ENCODE peak calls at places on chromosomes 6 and 20, in nine cellular contexts. I is stimulated activated naive B cell treated with anti-CD40 and anti-IgM and Interleukin-4, amounts not matched to agents 10 μg/mL and 1 μg/mL and 100 μg/mL, for 72 hours; Y is mesothelial cell of epicardium; M is RWPE1; A is activated B cell treated with CpG ODN at 0.5 μM for 24 hours; E is NCI-H774; V is HTR-8/SVneo; O is stimulated activated CD8-positive, alpha-beta memory T cell treated with anti-CD3 and anti-CD28 coated beads, Interleukin-4, amount 100 ng/mL, for 1 hour; L is CD8-positive, alpha-beta T cell. B is an unnamed sample.

GRCh38 chr20:63957690-63958441 is 1.6 kb upstream of the UCKL1 start:
- DNase-seq in E (peak; percentile 49), Y (no peak), M (peak; percentile 90), L (no peak), V (no peak), O (no peak), I (no peak), A (no peak), B (no peak)

GRCh38 chr20:57769756-57770155 is 59.9 kb upstream of the PMEPA1 start:
- DNase-seq in I (no peak), Y (no peak), L (no peak), O (no peak), M (no peak), A (no peak), V (no peak), E (no peak), B (no peak)

GRCh38 chr6:80480478-80481157 is 374.1 kb downstream of the BCKDHB start:
- DNase-seq in A (no peak), V (no peak), M (no peak), O (no peak), E (no peak), L (no peak), I (no peak), Y (no peak), B (no peak)

GRCh38 chr6:52415333-52415732 is 4.8 kb upstream of the EFHC1 start:
- DNase-seq in E (no peak), A (no peak), L (no peak), M (no peak), I (no peak), V (no peak), Y (no peak), O (no peak), B (no peak)

GRCh38 chr6:71224011-71224410 is 64.6 kb upstream of the OGFRL1 start:
- DNase-seq in L (no peak), I (no peak), M (no peak), V (no peak), A (no peak), O (no peak), Y (no peak), E (no peak), B (no peak)

GRCh38 chr6:63941747-63942470 is 306.3 kb downstream of the PHF3 start:
- DNase-seq in Y (no peak), A (no peak), O (no peak), M (no peak), I (no peak), L (no peak), E (peak; percentile 32), V (no peak), B (no peak)

GRCh38 chr6:7264686-7265384 is 48.2 kb downstream of the SSR1 start:
- DNase-seq in O (no peak), M (no peak), A (no peak), Y (no peak), V (no peak), I (no peak), L (no peak), E (no peak), B (no peak)

GRCh38 chr6:133820208-133820607 is 68.7 kb upstream of the TCF21 start:
- DNase-seq in M (no peak), A (no peak), O (no peak), E (no peak), Y (no peak), V (no peak), I (no peak), L (no peak), B (no peak)

GRCh38 chr6:136684483-136684882 is 107.8 kb downstream of the MAP3K5 start:
- DNase-seq in V (no peak), M (no peak), L (no peak), O (no peak), I (no peak), A (no peak), Y (no peak), E (no peak), B (no peak)

GRCh38 chr6:161029195-161029809 is 37.7 kb downstream of the MAP3K4 start:
- DNase-seq in L (no peak), I (no peak), A (no peak), E (no peak), Y (no peak), O (no peak), V (no peak), M (no peak), B (peak; percentile 76)

GRCh38 chr20:380763-381580 is 412 bp downstream of the TRIB3 start:
- DNase-seq in Y (no peak), A (peak; percentile 60), O (no peak), M (peak; percentile 87), E (peak; percentile 15), L (peak; percentile 42), I (peak; percentile 62), V (peak; percentile 70), B (no peak)

GRCh38 chr6:91097316-91097878 is 510.5 kb upstream of the MAP3K7 start:
- DNase-seq in M (no peak), Y (no peak), I (no peak), A (no peak), O (no peak), V (no peak), L (no peak), E (no peak), B (no peak)

GRCh38 chr20:51739722-51740249 is 28.4 kb downstream of the ATP9A start:
- DNase-seq in I (no peak), Y (no peak), O (no peak), L (no peak), A (no peak), E (no peak), M (no peak), V (no peak), B (no peak)

GRCh38 chr6:28695671-28696537 is 170.2 kb downstream of the GPX5 start:
- DNase-seq in A (no peak), L (no peak), I (no peak), O (no peak), E (no peak), V (no peak), Y (no peak), M (no peak), B (no peak)

GRCh38 chr6:56475736-56476457 is 166.8 kb downstream of the DST start:
- DNase-seq in M (no peak), O (no peak), I (no peak), E (no peak), Y (no peak), L (no peak), V (no peak), A (no peak), B (peak; percentile 19)

GRCh38 chr20:24379116-24379927 is 90.1 kb upstream of the SYNDIG1 start:
- DNase-seq in V (no peak), O (no peak), E (no peak), I (no peak), Y (no peak), M (peak; percentile 6), L (no peak), A (no peak), B (peak; percentile 45)

GRCh38 chr20:20173269-20173668 is 120.9 kb downstream of the CFAP61 start:
- DNase-seq in M (no peak), E (no peak), A (no peak), L (no peak), Y (no peak), V (no peak), I (no peak), O (no peak), B (no peak)

GRCh38 chr6:72952808-72953630 is 272.3 kb downstream of the KHDC1L start:
- DNase-seq in E (peak; percentile 32), Y (no peak), V (peak; percentile 19), L (no peak), A (no peak), O (no peak), M (peak; percentile 54), I (no peak), B (no peak)

GRCh38 chr20:43331911-43332310 is 125.8 kb upstream of the SRSF6 start:
- DNase-seq in I (no peak), E (no peak), Y (no peak), V (no peak), M (no peak), L (no peak), A (no peak), O (no peak), B (no peak)